ENCODE peak calls at places on chromosomes 2 and 18, in eight cellular contexts. A is NT2/D1, F is astrocyte of the cerebellum, B is A549, N is aorta, U is prostate gland, C is cardiac muscle cell, H is ascending aorta. R is an unnamed sample.
A peak's percentile ranks its signal among the peaks of the same experiment; 100 is the strongest.

GRCh38 chr2:174717273-174717672 is 47.0 kb downstream of the CHRNA1 start:
- DNase-seq in A (no peak), F (peak; percentile 57), B (no peak), N (no peak), U (no peak), C (no peak), H (no peak), R (no peak)

GRCh38 chr2:222860740-222861410 is at the start of gene ACSL3:
- DNase-seq in A (peak; percentile 96), F (peak; percentile 72), B (peak; percentile 82), N (peak; percentile 98), U (peak; percentile 97), C (peak; percentile 99), H (peak; percentile 98), R (peak; percentile 99)

GRCh38 chr18:60676807-60677206 is 304.2 kb upstream of the MC4R start:
- DNase-seq in A (peak; percentile 11), F (no peak), B (no peak), N (no peak), U (no peak), C (peak; percentile 8), H (no peak), R (no peak)

GRCh38 chr2:31886700-31887099 is 124.1 kb downstream of the MEMO1 start:
- DNase-seq in A (peak; percentile 50), F (no peak), B (peak; percentile 6), N (no peak), U (no peak), C (peak; percentile 49), H (no peak), R (no peak)

GRCh38 chr2:223050188-223050587 is 1.8 kb upstream of the KCNE4 start:
- DNase-seq in A (no peak), F (no peak), B (no peak), N (no peak), U (no peak), C (no peak), H (no peak), R (no peak)

GRCh38 chr2:50374117-50374516 is 657.8 kb downstream of the NRXN1 start:
- DNase-seq in A (no peak), F (no peak), B (no peak), N (no peak), U (no peak), C (no peak), H (no peak), R (no peak)

GRCh38 chr18:7221424-7222155 is 9.3 kb upstream of the LRRC30 start:
- DNase-seq in A (peak; percentile 66), F (peak; percentile 54), B (peak; percentile 26), N (no peak), U (peak; percentile 20), C (peak; percentile 86), H (no peak), R (no peak)

GRCh38 chr2:101559576-101559975 is 84.7 kb upstream of the RFX8 start:
- DNase-seq in A (no peak), F (no peak), B (no peak), N (peak; percentile 72), U (no peak), C (no peak), H (peak; percentile 81), R (no peak)

GRCh38 chr2:12043131-12043530 is 296.7 kb downstream of the LPIN1 start:
- DNase-seq in A (no peak), F (no peak), B (no peak), N (no peak), U (no peak), C (no peak), H (no peak), R (no peak)

GRCh38 chr2:10575566-10576300 is 114.0 kb downstream of the NOL10 start:
- DNase-seq in A (no peak), F (no peak), B (peak; percentile 48), N (no peak), U (no peak), C (no peak), H (no peak), R (no peak)

GRCh38 chr2:71720283-71720560 is 266.9 kb downstream of the DYSF start:
- DNase-seq in A (no peak), F (no peak), B (no peak), N (no peak), U (no peak), C (no peak), H (no peak), R (no peak)

GRCh38 chr2:173631123-173631450 is 276.4 kb downstream of the CDCA7 start:
- DNase-seq in A (no peak), F (no peak), B (peak; percentile 13), N (no peak), U (no peak), C (peak; percentile 26), H (no peak), R (no peak)

GRCh38 chr18:35479911-35480586 is 17.7 kb downstream of the INO80C start:
- DNase-seq in A (no peak), F (no peak), B (no peak), N (no peak), U (no peak), C (no peak), H (no peak), R (no peak)

GRCh38 chr18:34709631-34710429 is at the start of gene DTNA:
- DNase-seq in A (no peak), F (peak; percentile 84), B (no peak), N (no peak), U (no peak), C (peak; percentile 32), H (peak; percentile 66), R (no peak)

GRCh38 chr2:25308599-25308998 is 33.1 kb downstream of the DNMT3A start:
- DNase-seq in A (no peak), F (no peak), B (no peak), N (no peak), U (no peak), C (no peak), H (no peak), R (no peak)

GRCh38 chr18:45843019-45843418 is 17.5 kb downstream of the SIGLEC15 start:
- DNase-seq in A (no peak), F (no peak), B (no peak), N (no peak), U (no peak), C (no peak), H (no peak), R (peak; percentile 59)

GRCh38 chr2:85291425-85292023 is 36.3 kb downstream of the TGOLN2 start:
- DNase-seq in A (no peak), F (no peak), B (no peak), N (no peak), U (no peak), C (no peak), H (no peak), R (no peak)

GRCh38 chr2:226427538-226428307 is 371.9 kb downstream of the IRS1 start:
- DNase-seq in A (no peak), F (peak; percentile 80), B (peak; percentile 17), N (no peak), U (no peak), C (no peak), H (no peak), R (no peak)

GRCh38 chr18:74373428-74373827 is 57.8 kb downstream of the C18orf63 start:
- DNase-seq in A (no peak), F (no peak), B (no peak), N (no peak), U (no peak), C (no peak), H (no peak), R (no peak)

GRCh38 chr18:49492694-49493033 is 5.6 kb upstream of the C18orf32 start:
- DNase-seq in A (no peak), F (no peak), B (no peak), N (no peak), U (no peak), C (no peak), H (no peak), R (no peak)
- H3K4me3 ChIP-seq in A (no peak overlapping the region), F (no peak overlapping the region), B (no peak overlapping the region), N (no peak overlapping the region), U (no peak overlapping the region), C (no peak overlapping the region), H (no peak overlapping the region), R (peak overlapping the region; percentile 88)

GRCh38 chr2:237695201-237695780 is 67.9 kb downstream of the LRRFIP1 start:
- DNase-seq in A (no peak), F (peak; percentile 48), B (peak; percentile 55), N (no peak), U (no peak), C (no peak), H (peak; percentile 73), R (no peak)
- H3K4me3 ChIP-seq in A (no peak overlapping the region), F (no peak overlapping the region), B (peak overlapping the region; percentile 82), N (no peak overlapping the region), U (no peak overlapping the region), C (no peak overlapping the region), H (peak overlapping the region; percentile 78), R (peak overlapping the region; percentile 97)

DNA sequence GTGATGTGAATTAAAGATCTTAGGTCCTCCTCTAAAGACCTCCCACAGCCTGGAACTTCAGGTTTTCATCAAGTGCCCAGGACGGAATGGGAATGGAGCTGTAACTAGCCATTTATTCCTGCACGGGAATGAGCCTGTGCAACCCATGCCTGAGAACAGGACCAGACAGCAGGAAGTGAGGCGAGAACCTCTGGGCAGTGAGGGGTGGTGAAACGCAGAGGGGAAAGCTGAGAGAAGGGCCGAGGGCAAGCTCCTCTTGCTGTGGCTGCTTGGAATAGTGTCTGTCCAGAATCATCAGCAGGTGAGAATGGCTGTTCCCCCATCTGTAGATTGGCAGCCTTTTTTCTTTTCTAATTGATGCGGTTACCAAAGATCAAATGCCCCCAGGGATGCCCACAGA is 4.8 kb upstream of the RALB start:
- DNase-seq in A (no peak), F (no peak), B (no peak), N (no peak), U (no peak), C (no peak), H (no peak), R (peak; percentile 50)
- H3K4me3 ChIP-seq in A (no peak overlapping the region), F (no peak overlapping the region), B (no peak overlapping the region), N (no peak overlapping the region), U (no peak overlapping the region), C (no peak overlapping the region), H (no peak overlapping the region), R (no peak overlapping the region)

DNA sequence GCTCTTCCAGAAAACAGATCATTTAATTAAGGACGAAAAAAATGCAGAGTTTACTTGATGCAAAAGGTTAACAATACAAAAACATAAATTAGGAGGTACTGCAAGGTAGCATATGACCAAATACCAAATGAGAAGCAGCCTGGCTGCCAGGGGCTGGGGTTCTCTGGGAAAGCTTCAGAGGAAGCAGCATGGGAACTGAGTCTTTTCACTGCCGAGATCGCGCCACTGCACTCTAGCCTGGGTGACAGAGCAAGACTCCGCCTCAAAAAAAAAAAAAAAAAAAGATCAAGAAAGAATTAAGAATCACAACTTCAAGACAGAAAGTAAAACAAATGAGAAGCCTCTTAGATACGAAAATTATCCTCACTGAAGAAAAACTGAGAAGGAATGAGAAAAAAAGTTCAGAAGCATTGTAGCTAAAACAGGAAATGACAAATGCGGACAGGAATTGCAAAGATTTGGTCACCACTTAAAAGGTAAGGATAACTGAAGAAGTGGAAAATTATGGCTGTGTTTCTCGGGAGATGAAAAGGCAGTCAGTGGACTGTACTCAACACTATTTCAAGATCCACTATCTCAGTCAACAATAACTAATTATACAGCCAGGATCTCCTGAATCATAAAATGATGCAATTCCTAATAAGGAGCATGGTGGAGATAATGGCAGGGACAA is 4.3 kb downstream of the SEPTIN10 start:
- DNase-seq in A (no peak), F (peak; percentile 49), B (no peak), N (no peak), U (no peak), C (no peak), H (no peak), R (no peak)
- H3K4me3 ChIP-seq in A (no peak overlapping the region), F (peak overlapping the region; percentile 17), B (peak overlapping the region; percentile 28), N (peak overlapping the region; percentile 44), U (no peak overlapping the region), C (no peak overlapping the region), H (peak overlapping the region; percentile 54), R (no peak overlapping the region)